ENCODE peak calls at places on chromosomes 13 and 19, in seven cellular contexts. B is HepG2, D is HCT116, W is H1, C is GM12878, Z is K562, L is SK-N-SH. G is an unnamed sample.

GRCh38 chr19:38505958-38506357 is 72.5 kb downstream of the RYR1 start:
- DNase-seq in Z (no peak), W (no peak), B (no peak), D (no peak), L (no peak), C (no peak), G (no peak)

GRCh38 chr13:26653310-26653709 is 95.8 kb downstream of the WASF3 start:
- DNase-seq in Z (no peak), C (no peak), L (no peak), B (no peak), D (no peak), W (no peak), G (no peak)

GRCh38 chr13:73462241-73462640 is 403.4 kb downstream of the KLF5 start:
- DNase-seq in D (no peak), B (no peak), Z (no peak), L (no peak), C (no peak), W (no peak), G (no peak)

GRCh38 chr13:110921695-110922094 is 6.8 kb upstream of the ANKRD10 start:
- DNase-seq in B (no peak), D (no peak), W (peak), Z (no peak), C (no peak), L (no peak), G (no peak)

GRCh38 chr13:41652735-41653361 is 195.5 kb downstream of the RGCC start:
- DNase-seq in B (peak), C (no peak), D (peak), L (peak), W (no peak), Z (peak), G (no peak)

GRCh38 chr19:3054972-3055740 is 7.1 kb downstream of the TLE5 start:
- DNase-seq in D (no peak), B (no peak), W (no peak), Z (no peak), L (no peak), C (no peak), G (no peak)

GRCh38 chr13:34748078-34748477 is 194.0 kb upstream of the NBEA start:
- DNase-seq in Z (no peak), D (no peak), B (no peak), L (no peak), C (no peak), W (no peak), G (no peak)

GRCh38 chr19:7663711-7664110 is 5.1 kb upstream of the RETN start:
- DNase-seq in C (no peak), D (no peak), W (no peak), L (no peak), Z (no peak), B (no peak), G (no peak)

GRCh38 chr13:66225071-66225470 is 1005.1 kb downstream of the PCDH9 start:
- DNase-seq in B (no peak), D (no peak), W (no peak), Z (no peak), C (no peak), L (no peak), G (no peak)

GRCh38 chr13:99083976-99084375 is 106.1 kb upstream of the DOCK9 start:
- DNase-seq in W (no peak), D (no peak), B (no peak), Z (no peak), L (no peak), C (no peak), G (no peak)

GRCh38 chr13:20667857-20668256 is 35.6 kb upstream of the IL17D start:
- DNase-seq in D (no peak), W (no peak), B (no peak), C (no peak), Z (no peak), L (no peak), G (no peak)

GRCh38 chr13:23622991-23623390 is 52.8 kb downstream of the TNFRSF19 start:
- DNase-seq in B (no peak), Z (no peak), L (no peak), C (peak), W (no peak), D (no peak), G (no peak)

GRCh38 chr19:50325310-50326100 is 3.7 kb downstream of the KCNC3 start:
- DNase-seq in D (peak), B (peak), Z (peak), W (peak), L (peak), C (no peak), G (no peak)

GRCh38 chr13:111049791-111050538 is 65.1 kb upstream of the ARHGEF7 start:
- DNase-seq in B (no peak), L (peak), Z (peak), D (no peak), C (no peak), W (peak), G (no peak)

GRCh38 chr13:52808842-52809219 is 39.6 kb downstream of the PCDH8 start:
- DNase-seq in W (no peak), B (no peak), L (no peak), D (no peak), Z (no peak), C (no peak), G (no peak)

GRCh38 chr13:31274345-31274870 is 74.6 kb downstream of the B3GLCT start:
- DNase-seq in Z (no peak), B (no peak), C (no peak), W (no peak), L (no peak), D (no peak), G (no peak)

GRCh38 chr13:44930907-44931676 is 58.2 kb downstream of the NUFIP1 start:
- DNase-seq in L (no peak), Z (no peak), W (no peak), D (no peak), B (no peak), C (no peak), G (no peak)

GRCh38 chr13:61695147-61695546 is 279.5 kb upstream of the PCDH20 start:
- DNase-seq in L (no peak), C (no peak), W (no peak), B (no peak), Z (no peak), D (peak), G (no peak)

GRCh38 chr13:100773923-100774641 is 99.5 kb upstream of the TMTC4 start:
- DNase-seq in Z (no peak), D (no peak), B (no peak), C (no peak), L (no peak), W (no peak), G (no peak)

GRCh38 chr13:36385471-36385870 is 39.3 kb upstream of the SPART start:
- DNase-seq in Z (no peak), C (no peak), W (no peak), L (no peak), D (no peak), B (no peak), G (no peak)

GRCh38 chr13:46369506-46370268 is 17.4 kb downstream of the RUBCNL start:
- DNase-seq in C (no peak), B (no peak), W (no peak), L (no peak), Z (no peak), D (no peak), G (no peak)

GRCh38 chr19:23312515-23312914 is 62.3 kb upstream of the ZNF724 start:
- DNase-seq in W (no peak), Z (no peak), B (no peak), L (no peak), D (no peak), C (no peak), G (no peak)

GRCh38 chr13:29934531-29935308 is 84.3 kb upstream of the UBL3 start:
- DNase-seq in D (no peak), W (no peak), L (no peak), C (no peak), Z (no peak), B (no peak), G (no peak)

GRCh38 chr19:41785653-41786052 is 10.7 kb upstream of the CEACAM3 start:
- DNase-seq in L (peak), Z (peak), B (peak), C (peak), W (peak), D (peak), G (no peak)

GRCh38 chr13:113657851-113658741 is at the start of gene ATP4B:
- DNase-seq in C (no peak), B (no peak), Z (no peak), W (no peak), D (no peak), L (peak), G (no peak)

GRCh38 chr19:7349961-7350711 is 1.4 kb downstream of the ARHGEF18 start:
- DNase-seq in B (no peak), L (no peak), Z (no peak), D (no peak), C (no peak), W (no peak), G (no peak)

GRCh38 chr13:37701972-37702371 is 103.4 kb upstream of the POSTN start:
- DNase-seq in D (no peak), Z (no peak), B (no peak), L (no peak), C (no peak), W (no peak), G (no peak)

GRCh38 chr19:19530423-19530804 is 1.7 kb downstream of the YJEFN3 start:
- DNase-seq in W (no peak), D (no peak), Z (no peak), C (no peak), B (no peak), L (no peak), G (no peak)

GRCh38 chr19:39409207-39409885 is 2.7 kb downstream of the ZFP36 start:
- DNase-seq in C (no peak), D (peak), W (peak), Z (peak), L (peak), B (peak), G (peak)

GRCh38 chr13:109803822-109804221 is 17.4 kb upstream of the IRS2 start:
- DNase-seq in Z (no peak), L (no peak), B (peak), C (no peak), W (no peak), D (no peak), G (no peak)

DNA sequence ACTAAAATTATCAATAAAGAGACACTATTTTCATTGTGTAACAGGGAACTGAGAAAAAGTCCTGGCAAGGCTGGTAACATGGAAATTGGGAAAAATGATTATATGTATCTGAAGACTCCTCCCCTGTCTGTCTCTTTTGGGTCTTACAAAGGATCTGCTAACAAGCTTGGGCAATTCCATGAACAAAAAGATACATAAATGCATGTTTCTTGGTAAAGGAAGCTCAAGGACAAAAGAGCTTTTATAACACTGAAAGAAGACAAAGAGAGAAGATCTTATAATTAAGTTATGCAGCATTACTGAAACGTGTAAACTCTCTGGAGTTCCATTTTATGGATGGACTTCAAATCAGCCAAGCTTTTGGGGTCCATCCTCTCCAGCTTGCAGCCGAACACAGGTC is 29.2 kb downstream of the EFNB2 start:
- DNase-seq in W (no peak), B (no peak), C (no peak), Z (no peak), D (no peak), L (no peak), G (no peak)
- TF ChIP-seq CTCF in W (no peak), B (no peak), C (no peak), Z (no peak), D (no peak), L (no peak), G (no peak)

GRCh38 chr19:43575156-43575950 is at the start of the genes PINLYP and XRCC1:
- DNase-seq in C (peak), B (peak), L (peak), Z (peak), D (peak), W (peak), G (peak)

GRCh38 chr19:43572172-43572588 is 3.1 kb downstream of the XRCC1 start:
- DNase-seq in L (no peak), C (no peak), W (no peak), D (no peak), B (no peak), Z (no peak), G (no peak)

GRCh38 chr19:43576479-43576878 is 878 bp downstream of the PINLYP start:
- DNase-seq in D (no peak), L (no peak), B (no peak), Z (no peak), C (no peak), W (no peak), G (no peak)

GRCh38 chr19:43575955-43576451 is 402 bp downstream of the PINLYP start:
- DNase-seq in C (no peak), B (no peak), W (no peak), Z (no peak), D (no peak), L (no peak), G (no peak)

GRCh38 chr19:43574424-43575155 is 737 bp downstream of the XRCC1 start:
- DNase-seq in L (no peak), Z (no peak), B (no peak), W (no peak), C (no peak), D (no peak), G (no peak)
- TF ChIP-seq SIN3A in L (no peak), Z (no peak), B (no peak), W (no peak), C (no peak), D (no peak), G (no peak)

GRCh38 chr19:13838943-13839192 is 38.1 kb upstream of the NANOS3 start:
- DNase-seq in C (no peak), Z (peak), D (no peak), W (no peak), L (peak), B (no peak), G (no peak)

GRCh38 chr19:13838071-13838942 is 38.6 kb upstream of the NANOS3 start:
- DNase-seq in B (no peak), D (no peak), Z (no peak), C (no peak), L (no peak), W (no peak), G (no peak)

GRCh38 chr19:13840751-13841338 is 36.1 kb upstream of the NANOS3 start:
- DNase-seq in D (no peak), L (peak), Z (no peak), C (no peak), W (no peak), B (no peak), G (no peak)

GRCh38 chr19:13839938-13840750 is 36.8 kb upstream of the NANOS3 start:
- DNase-seq in D (no peak), W (no peak), B (no peak), C (no peak), L (no peak), Z (no peak), G (no peak)

DNA sequence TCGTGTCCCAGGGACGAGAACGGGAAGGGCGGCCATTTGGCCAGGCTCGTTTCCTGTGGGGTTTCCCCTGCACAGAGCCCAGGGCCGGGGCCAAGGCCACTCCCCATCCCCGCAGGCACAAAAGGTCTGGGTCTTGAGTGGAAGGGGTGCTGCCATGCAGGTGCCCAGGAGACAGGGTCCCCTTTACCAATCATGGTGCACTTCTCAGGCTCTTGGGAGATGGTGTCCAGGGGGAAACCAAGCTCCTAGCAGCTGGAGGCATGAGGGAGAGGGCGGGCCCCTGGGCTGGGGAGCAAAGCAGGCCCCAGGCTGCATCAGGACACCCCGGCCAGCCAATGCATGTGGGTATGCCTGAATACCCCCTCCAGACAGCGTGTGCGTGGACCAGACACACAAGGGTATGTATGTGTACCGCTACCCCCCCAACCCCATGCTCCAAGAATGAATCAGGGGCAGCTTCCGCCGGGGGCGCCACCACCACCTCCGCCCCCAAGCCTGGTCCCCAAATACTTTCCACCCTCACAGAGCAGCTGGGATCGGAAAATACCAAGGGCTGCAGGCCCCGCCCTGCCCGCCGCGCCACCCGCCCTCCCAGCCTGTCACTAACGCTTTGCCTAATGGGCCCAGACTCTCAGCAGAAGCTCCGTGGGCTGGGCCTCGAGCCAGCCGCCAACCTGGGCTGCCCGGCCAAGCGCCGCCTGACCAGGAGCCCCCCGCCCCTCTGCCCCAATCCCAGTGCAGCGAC is 37.6 kb upstream of the NANOS3 start:
- DNase-seq in L (peak), C (peak), W (peak), Z (peak), D (no peak), B (no peak), G (no peak)
- TF ChIP-seq CTCF in L (no peak), C (peak), W (peak), Z (peak), D (no peak), B (no peak), G (no peak)

GRCh38 chr19:55095260-55096060 is 19.8 kb downstream of the EPS8L1 start:
- DNase-seq in Z (peak), C (no peak), L (no peak), W (peak), D (no peak), B (no peak), G (no peak)
- TF ChIP-seq SIN3A in Z (no peak), C (no peak), L (no peak), W (no peak), D (no peak), B (no peak), G (no peak)

DNA sequence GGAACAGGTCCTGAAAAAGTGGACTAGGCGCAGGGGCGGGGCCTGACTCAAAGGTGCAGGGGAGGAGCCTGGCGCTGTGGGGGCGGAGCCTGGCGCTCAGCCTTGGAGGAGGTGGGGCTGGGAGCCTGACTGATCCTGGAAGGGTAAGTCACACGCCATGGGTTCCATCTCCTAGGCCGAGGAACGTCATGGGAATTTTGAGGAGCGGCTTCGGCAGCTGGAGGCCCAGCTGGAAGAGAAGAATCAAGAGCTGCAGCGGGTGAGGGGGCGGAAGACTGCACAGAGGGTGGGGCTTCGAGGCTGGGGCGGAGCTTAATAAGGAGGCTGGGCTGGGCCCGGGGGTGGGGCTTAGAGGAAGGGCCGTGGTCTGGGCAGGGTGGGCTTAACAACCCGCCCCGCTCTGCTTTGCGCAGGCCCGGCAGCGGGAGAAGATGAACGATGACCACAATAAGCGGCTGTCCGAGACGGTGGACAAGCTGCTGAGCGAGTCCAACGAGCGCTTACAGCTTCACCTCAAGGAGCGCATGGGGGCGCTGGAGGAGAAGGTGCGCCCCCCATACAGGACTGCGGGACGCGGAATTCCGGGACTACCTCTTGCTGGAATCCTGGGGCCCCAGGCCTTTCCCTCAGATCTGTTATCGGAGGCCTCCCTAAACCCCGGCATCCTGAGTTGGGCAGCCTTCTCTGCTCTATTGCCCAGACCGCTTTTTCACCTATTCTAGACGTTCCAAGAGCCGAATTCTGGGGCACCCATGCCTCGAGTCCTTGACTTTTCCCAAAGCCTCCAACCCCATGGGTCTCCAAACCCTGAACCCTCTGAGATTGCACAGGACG is 14.5 kb downstream of the PPFIA3 start:
- DNase-seq in B (no peak), Z (peak), D (no peak), W (peak), C (no peak), L (peak), G (no peak)
- TF ChIP-seq CTCF in B (no peak), Z (no peak), D (no peak), W (no peak), C (no peak), L (no peak), G (no peak)

DNA sequence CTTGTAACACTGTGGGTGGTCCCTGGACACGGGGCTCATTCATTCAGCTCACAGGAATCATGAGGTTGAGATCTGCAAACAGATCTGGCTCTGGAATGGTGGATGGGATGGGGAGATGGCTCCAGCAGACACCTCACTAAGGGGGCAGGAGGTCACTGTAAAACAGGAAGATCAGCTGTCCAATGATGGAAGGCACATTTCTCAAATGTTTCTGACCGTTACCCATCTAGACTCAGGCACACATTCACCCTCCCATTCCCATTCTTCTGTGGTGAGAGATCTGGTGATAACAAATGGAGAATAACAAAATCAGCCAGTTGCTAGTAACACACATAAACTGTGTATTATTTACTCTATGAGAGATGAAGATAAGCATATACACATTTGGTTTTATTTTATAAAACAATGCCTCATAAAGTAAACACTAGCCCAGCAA is 236.0 kb downstream of the TSHZ3 start:
- DNase-seq in W (no peak), L (no peak), B (no peak), C (no peak), Z (no peak), D (no peak), G (peak)
- TF ChIP-seq SIN3A in W (no peak), L (no peak), B (no peak), C (no peak), Z (no peak), D (no peak), G (no peak)

GRCh38 chr13:90623318-90624011 is 724.0 kb upstream of the MIR17HG start:
- DNase-seq in B (no peak), W (no peak), Z (no peak), C (no peak), D (no peak), L (no peak), G (no peak)
- TF ChIP-seq CTCF in B (no peak), W (no peak), Z (no peak), C (no peak), D (no peak), L (no peak), G (no peak)

GRCh38 chr19:47036233-47036651 is 12.2 kb downstream of the TMEM160 start:
- DNase-seq in C (no peak), L (no peak), Z (no peak), W (no peak), D (no peak), B (no peak), G (no peak)
- TF ChIP-seq SIN3A in C (no peak), L (no peak), Z (no peak), W (no peak), D (no peak), B (no peak), G (no peak)

GRCh38 chr13:94343243-94343585 is 136.3 kb downstream of the DCT start:
- DNase-seq in D (no peak), Z (no peak), W (no peak), B (no peak), L (no peak), C (no peak), G (no peak)

GRCh38 chr13:94342436-94343242 is 136.8 kb downstream of the DCT start:
- DNase-seq in D (no peak), B (no peak), L (no peak), C (no peak), W (no peak), Z (no peak), G (no peak)

GRCh38 chr13:94345374-94346195 is 133.9 kb downstream of the DCT start:
- DNase-seq in Z (no peak), W (no peak), B (peak), L (peak), C (no peak), D (no peak), G (no peak)

GRCh38 chr13:94346261-94347019 is 133.0 kb downstream of the DCT start:
- DNase-seq in W (no peak), Z (no peak), B (no peak), C (no peak), L (no peak), D (no peak), G (no peak)

GRCh38 chr13:94344126-94344863 is 135.2 kb downstream of the DCT start:
- DNase-seq in L (no peak), D (no peak), C (no peak), Z (no peak), W (no peak), B (peak), G (no peak)
- TF ChIP-seq CTCF in L (peak), D (no peak), C (no peak), Z (no peak), W (no peak), B (no peak), G (no peak)